ENCODE peak calls at places on chromosome X, in seven cellular contexts. One of them, this sample, is unnamed.

GRCh38 chrX:107429090-107429489 is 20.4 kb upstream of the FRMPD3 start:
- DNase-seq in upper lobe of right lung: peak
- DNase-seq in fibroblast of lung: no peak
- DNase-seq in endodermal cell: peak
- DNase-seq in colonic mucosa: peak
- DNase-seq in kidney epithelial cell: no peak
- DNase-seq in hepatocyte: no peak
- DNase-seq in this sample: peak

GRCh38 chrX:8867454-8867853 is 66.3 kb upstream of the FAM9A start:
- DNase-seq in upper lobe of right lung: no peak
- DNase-seq in fibroblast of lung: no peak
- DNase-seq in endodermal cell: no peak
- DNase-seq in colonic mucosa: no peak
- DNase-seq in kidney epithelial cell: no peak
- DNase-seq in hepatocyte: no peak
- DNase-seq in this sample: no peak

GRCh38 chrX:130261494-130261893 is 7.2 kb downstream of the ZNF280C start:
- DNase-seq in upper lobe of right lung: no peak
- DNase-seq in fibroblast of lung: no peak
- DNase-seq in endodermal cell: no peak
- DNase-seq in colonic mucosa: no peak
- DNase-seq in kidney epithelial cell: no peak
- DNase-seq in hepatocyte: no peak
- DNase-seq in this sample: no peak

GRCh38 chrX:107450823-107451509 is 1.5 kb downstream of the FRMPD3 start:
- DNase-seq in upper lobe of right lung: no peak
- DNase-seq in fibroblast of lung: no peak
- DNase-seq in endodermal cell: peak
- DNase-seq in colonic mucosa: no peak
- DNase-seq in kidney epithelial cell: no peak
- DNase-seq in hepatocyte: peak
- DNase-seq in this sample: no peak

GRCh38 chrX:2243913-2244460 is 256.8 kb downstream of the DHRSX start:
- DNase-seq in upper lobe of right lung: no peak
- DNase-seq in fibroblast of lung: peak
- DNase-seq in endodermal cell: no peak
- DNase-seq in colonic mucosa: no peak
- DNase-seq in kidney epithelial cell: no peak
- DNase-seq in hepatocyte: no peak
- DNase-seq in this sample: no peak

GRCh38 chrX:69146739-69147138 is 18.5 kb downstream of the PJA1 start:
- DNase-seq in upper lobe of right lung: no peak
- DNase-seq in fibroblast of lung: no peak
- DNase-seq in endodermal cell: peak
- DNase-seq in colonic mucosa: no peak
- DNase-seq in kidney epithelial cell: no peak
- DNase-seq in hepatocyte: no peak
- DNase-seq in this sample: no peak

GRCh38 chrX:64152857-64153256 is 52.7 kb downstream of the AMER1 start:
- DNase-seq in upper lobe of right lung: no peak
- DNase-seq in fibroblast of lung: no peak
- DNase-seq in endodermal cell: peak
- DNase-seq in colonic mucosa: no peak
- DNase-seq in kidney epithelial cell: no peak
- DNase-seq in hepatocyte: peak
- DNase-seq in this sample: no peak

GRCh38 chrX:80139564-80139963 is 125.0 kb downstream of the TBX22 start:
- DNase-seq in upper lobe of right lung: no peak
- DNase-seq in fibroblast of lung: no peak
- DNase-seq in endodermal cell: peak
- DNase-seq in colonic mucosa: no peak
- DNase-seq in kidney epithelial cell: no peak
- DNase-seq in hepatocyte: no peak
- DNase-seq in this sample: no peak

GRCh38 chrX:6407541-6407940 is 127.4 kb downstream of the VCX3A start:
- DNase-seq in upper lobe of right lung: no peak
- DNase-seq in fibroblast of lung: no peak
- DNase-seq in endodermal cell: no peak
- DNase-seq in colonic mucosa: no peak
- DNase-seq in kidney epithelial cell: no peak
- DNase-seq in hepatocyte: no peak
- DNase-seq in this sample: no peak

GRCh38 chrX:43559643-43560042 is 96.5 kb upstream of the MAOA start:
- DNase-seq in upper lobe of right lung: no peak
- DNase-seq in fibroblast of lung: peak
- DNase-seq in endodermal cell: peak
- DNase-seq in colonic mucosa: peak
- DNase-seq in kidney epithelial cell: no peak
- DNase-seq in hepatocyte: peak
- DNase-seq in this sample: no peak

GRCh38 chrX:21166302-21166982 is 207.8 kb upstream of the CNKSR2 start:
- DNase-seq in upper lobe of right lung: no peak
- DNase-seq in fibroblast of lung: peak
- DNase-seq in endodermal cell: no peak
- DNase-seq in colonic mucosa: no peak
- DNase-seq in kidney epithelial cell: no peak
- DNase-seq in hepatocyte: no peak
- DNase-seq in this sample: no peak

GRCh38 chrX:17759990-17760389 is 22.7 kb downstream of the SCML1 start:
- DNase-seq in upper lobe of right lung: no peak
- DNase-seq in fibroblast of lung: no peak
- DNase-seq in endodermal cell: no peak
- DNase-seq in colonic mucosa: no peak
- DNase-seq in kidney epithelial cell: no peak
- DNase-seq in hepatocyte: no peak
- DNase-seq in this sample: no peak

GRCh38 chrX:120514236-120514635 is 45.1 kb upstream of the LAMP2 start:
- DNase-seq in upper lobe of right lung: no peak
- DNase-seq in fibroblast of lung: peak
- DNase-seq in endodermal cell: peak
- DNase-seq in colonic mucosa: no peak
- DNase-seq in kidney epithelial cell: no peak
- DNase-seq in hepatocyte: peak
- DNase-seq in this sample: peak

GRCh38 chrX:47456080-47456479 is 26.9 kb downstream of the ZNF41 start:
- DNase-seq in upper lobe of right lung: no peak
- DNase-seq in fibroblast of lung: no peak
- DNase-seq in endodermal cell: no peak
- DNase-seq in colonic mucosa: no peak
- DNase-seq in kidney epithelial cell: no peak
- DNase-seq in hepatocyte: no peak
- DNase-seq in this sample: no peak

GRCh38 chrX:39891781-39892180 is 206.0 kb downstream of the BCOR start:
- DNase-seq in upper lobe of right lung: no peak
- DNase-seq in fibroblast of lung: peak
- DNase-seq in endodermal cell: no peak
- DNase-seq in colonic mucosa: no peak
- DNase-seq in kidney epithelial cell: no peak
- DNase-seq in hepatocyte: no peak
- DNase-seq in this sample: no peak

GRCh38 chrX:126886997-126887396 is 67.5 kb downstream of the PRR32 start:
- DNase-seq in upper lobe of right lung: no peak
- DNase-seq in fibroblast of lung: no peak
- DNase-seq in endodermal cell: no peak
- DNase-seq in colonic mucosa: no peak
- DNase-seq in kidney epithelial cell: no peak
- DNase-seq in hepatocyte: no peak
- DNase-seq in this sample: no peak

GRCh38 chrX:26851981-26852380 is 611.2 kb downstream of the PPP4R3C start:
- DNase-seq in upper lobe of right lung: no peak
- DNase-seq in fibroblast of lung: peak
- DNase-seq in endodermal cell: no peak
- DNase-seq in colonic mucosa: no peak
- DNase-seq in kidney epithelial cell: no peak
- DNase-seq in hepatocyte: peak
- DNase-seq in this sample: no peak

GRCh38 chrX:39953879-39954278 is 143.9 kb downstream of the BCOR start:
- DNase-seq in upper lobe of right lung: peak
- DNase-seq in fibroblast of lung: peak
- DNase-seq in endodermal cell: no peak
- DNase-seq in colonic mucosa: peak
- DNase-seq in kidney epithelial cell: peak
- DNase-seq in hepatocyte: peak
- DNase-seq in this sample: no peak

GRCh38 chrX:70139736-70140135 is 6.5 kb downstream of the IGBP1 start:
- DNase-seq in upper lobe of right lung: no peak
- DNase-seq in fibroblast of lung: no peak
- DNase-seq in endodermal cell: no peak
- DNase-seq in colonic mucosa: no peak
- DNase-seq in kidney epithelial cell: no peak
- DNase-seq in hepatocyte: no peak
- DNase-seq in this sample: no peak

GRCh38 chrX:104342065-104342464 is 87.3 kb upstream of the ESX1 start:
- DNase-seq in upper lobe of right lung: no peak
- DNase-seq in fibroblast of lung: no peak
- DNase-seq in endodermal cell: no peak
- DNase-seq in colonic mucosa: no peak
- DNase-seq in kidney epithelial cell: no peak
- DNase-seq in hepatocyte: no peak
- DNase-seq in this sample: no peak

GRCh38 chrX:104347860-104348259 is 93.1 kb upstream of the ESX1 start:
- DNase-seq in upper lobe of right lung: no peak
- DNase-seq in fibroblast of lung: peak
- DNase-seq in endodermal cell: no peak
- DNase-seq in colonic mucosa: no peak
- DNase-seq in kidney epithelial cell: peak
- DNase-seq in hepatocyte: no peak
- DNase-seq in this sample: no peak

DNA sequence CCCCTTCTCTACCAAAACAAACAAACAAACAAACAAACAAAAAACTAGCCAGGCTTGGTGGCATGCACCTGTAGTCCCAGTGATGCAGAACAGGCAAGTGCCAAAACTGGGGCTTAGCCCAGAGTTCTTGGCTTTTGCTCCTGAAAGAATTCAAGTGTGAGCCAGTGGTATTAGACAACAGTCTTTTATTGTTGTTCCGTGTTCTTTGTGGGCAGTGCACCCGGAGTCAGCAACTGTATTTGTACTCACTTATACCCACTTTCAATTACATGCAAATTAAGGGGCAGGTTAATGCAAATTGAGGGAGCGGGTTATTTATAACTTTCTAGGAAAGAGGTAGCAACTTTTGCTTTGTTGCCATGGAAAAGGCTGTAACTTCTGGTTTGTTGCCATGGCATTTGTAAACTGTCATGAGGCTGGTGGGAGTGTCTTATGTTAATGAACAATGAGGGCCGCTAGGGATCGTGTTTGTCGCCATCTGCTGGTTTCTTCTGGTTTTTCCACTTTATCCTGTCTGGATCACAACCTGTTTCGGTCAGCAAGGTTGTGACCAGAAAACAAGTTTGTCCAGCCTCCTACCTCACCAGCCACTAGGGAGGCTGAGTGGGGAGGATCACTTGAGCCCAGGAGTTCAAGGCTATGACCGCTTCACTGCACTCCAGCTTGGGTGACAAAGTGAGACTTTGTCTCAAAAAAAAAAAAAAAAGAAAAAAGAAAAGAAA is 88.8 kb upstream of the ESX1 start:
- DNase-seq in upper lobe of right lung: no peak
- DNase-seq in fibroblast of lung: peak
- DNase-seq in endodermal cell: peak
- DNase-seq in colonic mucosa: peak
- DNase-seq in kidney epithelial cell: peak
- DNase-seq in hepatocyte: peak
- DNase-seq in this sample: peak
- TF ChIP-seq CTCF in upper lobe of right lung: peak
- TF ChIP-seq CTCF in fibroblast of lung: peak
- TF ChIP-seq CTCF in endodermal cell: peak
- TF ChIP-seq CTCF in colonic mucosa: peak
- TF ChIP-seq CTCF in kidney epithelial cell: peak
- TF ChIP-seq CTCF in hepatocyte: peak
- TF ChIP-seq CTCF in this sample: peak

GRCh38 chrX:32010157-32010656 is 938.4 kb upstream of the FTHL17 start:
- DNase-seq in upper lobe of right lung: no peak
- DNase-seq in fibroblast of lung: no peak
- DNase-seq in endodermal cell: no peak
- DNase-seq in colonic mucosa: no peak
- DNase-seq in kidney epithelial cell: no peak
- DNase-seq in hepatocyte: no peak
- DNase-seq in this sample: no peak

GRCh38 chrX:32016195-32016594 is 944.4 kb upstream of the FTHL17 start:
- DNase-seq in upper lobe of right lung: no peak
- DNase-seq in fibroblast of lung: no peak
- DNase-seq in endodermal cell: no peak
- DNase-seq in colonic mucosa: no peak
- DNase-seq in kidney epithelial cell: no peak
- DNase-seq in hepatocyte: no peak
- DNase-seq in this sample: no peak

DNA sequence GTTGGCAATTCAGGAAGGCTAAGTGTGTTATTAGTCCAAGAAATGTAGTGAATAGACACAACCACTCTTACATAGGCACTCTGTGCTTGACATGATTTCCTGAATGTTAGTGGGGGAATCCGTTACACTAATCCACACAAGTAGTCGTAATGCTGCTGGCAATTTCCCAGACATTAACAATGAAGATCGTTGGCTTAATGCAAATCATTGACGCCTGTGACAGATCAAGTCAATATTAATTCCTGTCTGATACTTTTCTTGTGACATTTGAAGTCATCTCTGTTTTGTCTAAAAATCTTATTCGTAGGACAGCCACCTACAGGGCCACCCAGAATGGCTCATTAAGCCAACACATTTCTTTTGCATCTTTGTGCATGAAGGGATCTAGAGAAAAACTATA is 939.1 kb upstream of the FTHL17 start:
- DNase-seq in upper lobe of right lung: no peak
- DNase-seq in fibroblast of lung: no peak
- DNase-seq in endodermal cell: no peak
- DNase-seq in colonic mucosa: no peak
- DNase-seq in kidney epithelial cell: no peak
- DNase-seq in hepatocyte: no peak
- DNase-seq in this sample: no peak
- TF ChIP-seq CTCF in upper lobe of right lung: no peak
- TF ChIP-seq CTCF in fibroblast of lung: no peak
- TF ChIP-seq CTCF in endodermal cell: no peak
- TF ChIP-seq CTCF in colonic mucosa: no peak
- TF ChIP-seq CTCF in kidney epithelial cell: no peak
- TF ChIP-seq CTCF in hepatocyte: no peak
- TF ChIP-seq CTCF in this sample: no peak

GRCh38 chrX:132071260-132071659 is 48.2 kb downstream of the STK26 start:
- DNase-seq in upper lobe of right lung: no peak
- DNase-seq in fibroblast of lung: peak
- DNase-seq in endodermal cell: no peak
- DNase-seq in colonic mucosa: no peak
- DNase-seq in kidney epithelial cell: no peak
- DNase-seq in hepatocyte: no peak
- DNase-seq in this sample: no peak
- TF ChIP-seq CTCF in upper lobe of right lung: peak
- TF ChIP-seq CTCF in fibroblast of lung: no peak
- TF ChIP-seq CTCF in endodermal cell: peak
- TF ChIP-seq CTCF in colonic mucosa: no peak
- TF ChIP-seq CTCF in kidney epithelial cell: peak
- TF ChIP-seq CTCF in hepatocyte: peak
- TF ChIP-seq CTCF in this sample: peak

GRCh38 chrX:15055146-15055930 is 182.1 kb downstream of the MOSPD2 start:
- DNase-seq in upper lobe of right lung: no peak
- DNase-seq in fibroblast of lung: peak
- DNase-seq in endodermal cell: no peak
- DNase-seq in colonic mucosa: no peak
- DNase-seq in kidney epithelial cell: peak
- DNase-seq in hepatocyte: no peak
- DNase-seq in this sample: peak

GRCh38 chrX:15056044-15056443 is 182.8 kb downstream of the MOSPD2 start:
- DNase-seq in upper lobe of right lung: no peak
- DNase-seq in fibroblast of lung: no peak
- DNase-seq in endodermal cell: no peak
- DNase-seq in colonic mucosa: no peak
- DNase-seq in kidney epithelial cell: no peak
- DNase-seq in hepatocyte: no peak
- DNase-seq in this sample: no peak

GRCh38 chrX:15059488-15059887 is 186.3 kb downstream of the MOSPD2 start:
- DNase-seq in upper lobe of right lung: no peak
- DNase-seq in fibroblast of lung: no peak
- DNase-seq in endodermal cell: no peak
- DNase-seq in colonic mucosa: no peak
- DNase-seq in kidney epithelial cell: no peak
- DNase-seq in hepatocyte: peak
- DNase-seq in this sample: no peak
- TF ChIP-seq CTCF in upper lobe of right lung: no peak
- TF ChIP-seq CTCF in fibroblast of lung: peak
- TF ChIP-seq CTCF in endodermal cell: peak
- TF ChIP-seq CTCF in colonic mucosa: no peak
- TF ChIP-seq CTCF in kidney epithelial cell: no peak
- TF ChIP-seq CTCF in hepatocyte: peak
- TF ChIP-seq CTCF in this sample: peak